ENCODE peak calls at places on chromosomes 2 and 18, in four cellular contexts. E is prostate gland, N is H1, T is heart left ventricle. V is an unnamed sample.
A peak's percentile ranks its signal among the peaks of the same experiment; 100 is the strongest.

GRCh38 chr2:188122983-188123382 is 168.7 kb upstream of the GULP1 start:
- DNase-seq in E (no peak), N (no peak), T (no peak), V (no peak)

GRCh38 chr2:60534034-60534393 is 19.4 kb downstream of the BCL11A start:
- DNase-seq in E (no peak), N (peak; percentile 45), T (no peak), V (no peak)

GRCh38 chr2:46434851-46435273 is 44.5 kb upstream of the TMEM247 start:
- DNase-seq in E (no peak), N (no peak), T (no peak), V (no peak)

GRCh38 chr2:37365669-37366068 is 21.2 kb downstream of the QPCT start:
- DNase-seq in E (no peak), N (peak; percentile 8), T (no peak), V (no peak)

GRCh38 chr2:179049546-179050311 is at the start of gene CCDC141:
- DNase-seq in E (no peak), N (no peak), T (peak; percentile 57), V (no peak)

GRCh38 chr2:219368690-219369108 is 19.0 kb downstream of the DNPEP start:
- DNase-seq in E (peak; percentile 37), N (no peak), T (peak; percentile 51), V (peak; percentile 74)

GRCh38 chr2:70888389-70888924 is 47.2 kb upstream of the ATP6V1B1 start:
- DNase-seq in E (no peak), N (no peak), T (no peak), V (no peak)

GRCh38 chr18:60936101-60936500 is 397.1 kb upstream of the CDH20 start:
- DNase-seq in E (no peak), N (no peak), T (no peak), V (no peak)

GRCh38 chr2:5777089-5777488 is 84.9 kb downstream of the SOX11 start:
- DNase-seq in E (peak; percentile 12), N (no peak), T (no peak), V (peak; percentile 59)

GRCh38 chr2:165634282-165634681 is 159.8 kb downstream of the GALNT3 start:
- DNase-seq in E (no peak), N (no peak), T (no peak), V (no peak)

GRCh38 chr18:58363767-58364540 is 264.9 kb downstream of the ALPK2 start:
- DNase-seq in E (no peak), N (no peak), T (no peak), V (no peak)

GRCh38 chr2:42438685-42439084 is 55.1 kb downstream of the KCNG3 start:
- DNase-seq in E (no peak), N (no peak), T (no peak), V (no peak)

GRCh38 chr18:12013186-12013916 is 32.0 kb downstream of the IMPA2 start:
- DNase-seq in E (no peak), N (no peak), T (no peak), V (no peak)

DNA sequence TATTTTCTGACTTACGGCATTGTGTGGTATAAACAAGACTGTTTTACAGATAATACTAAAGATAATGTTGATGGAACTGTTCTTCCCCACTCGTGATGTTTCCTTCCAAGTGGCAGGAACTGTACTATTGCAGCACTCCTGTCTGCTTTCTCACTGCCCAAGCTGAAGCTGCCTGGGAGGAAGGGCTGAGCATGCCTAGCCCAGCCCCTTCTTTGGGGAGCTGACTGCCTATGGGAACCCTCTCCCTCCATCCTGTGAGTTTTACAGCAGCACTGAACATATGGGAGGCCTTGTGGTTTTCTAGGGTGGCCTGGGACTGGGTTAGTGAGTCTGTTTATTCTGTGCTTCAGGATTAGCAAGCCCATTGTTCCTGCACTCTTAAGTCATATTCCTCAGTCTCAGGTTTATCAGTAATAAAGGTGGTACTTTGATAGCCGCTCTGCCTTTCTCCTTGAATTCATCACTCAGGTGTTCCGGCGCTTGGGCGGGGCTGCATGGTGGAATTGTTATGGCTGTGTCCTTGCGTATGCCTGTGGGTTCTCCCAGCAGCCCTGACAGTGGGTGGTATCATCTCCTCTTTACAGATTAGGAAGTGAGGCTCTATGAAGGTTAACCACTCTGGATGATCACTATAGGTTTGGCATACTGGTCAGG is 379.7 kb downstream of the PTPRM start:
- DNase-seq in E (no peak), N (no peak), T (no peak), V (no peak)
- H3K4me3 ChIP-seq in E (no peak overlapping the region), N (no peak overlapping the region), T (peak overlapping the region; percentile 10), V (no peak overlapping the region)

GRCh38 chr2:53422979-53423378 is 344.6 kb upstream of the CHAC2 start:
- DNase-seq in E (peak; percentile 15), N (peak; percentile 59), T (no peak), V (no peak)
- TF ChIP-seq CTCF in E (peak; percentile 37), N (peak; percentile 80), T (peak; percentile 28), V (no peak)

GRCh38 chr2:128735296-128735960 is 416.8 kb upstream of the HS6ST1 start:
- DNase-seq in E (no peak), N (no peak), T (no peak), V (no peak)

GRCh38 chr2:128734521-128735295 is 416.0 kb upstream of the HS6ST1 start:
- DNase-seq in E (no peak), N (peak; percentile 67), T (no peak), V (no peak)

GRCh38 chr2:128731994-128732650 is 413.5 kb upstream of the HS6ST1 start:
- DNase-seq in E (no peak), N (no peak), T (no peak), V (no peak)

GRCh38 chr2:128733450-128733849 is 414.8 kb upstream of the HS6ST1 start:
- DNase-seq in E (no peak), N (no peak), T (no peak), V (no peak)

GRCh38 chr2:128732976-128733431 is 414.3 kb upstream of the HS6ST1 start:
- DNase-seq in E (no peak), N (no peak), T (no peak), V (no peak)
- TF ChIP-seq POLR2A in E (no peak), N (no peak), T (no peak), V (no peak)

GRCh38 chr2:217930783-217931563 is 71.8 kb downstream of the TNS1 start:
- DNase-seq in E (no peak), N (no peak), T (no peak), V (no peak)

GRCh38 chr2:217931846-217932560 is 70.8 kb downstream of the TNS1 start:
- DNase-seq in E (no peak), N (no peak), T (no peak), V (no peak)

GRCh38 chr2:217933326-217933993 is 69.3 kb downstream of the TNS1 start:
- DNase-seq in E (no peak), N (no peak), T (peak; percentile 42), V (no peak)

GRCh38 chr2:217934321-217935131 is 68.3 kb downstream of the TNS1 start:
- DNase-seq in E (no peak), N (no peak), T (peak; percentile 67), V (no peak)

DNA sequence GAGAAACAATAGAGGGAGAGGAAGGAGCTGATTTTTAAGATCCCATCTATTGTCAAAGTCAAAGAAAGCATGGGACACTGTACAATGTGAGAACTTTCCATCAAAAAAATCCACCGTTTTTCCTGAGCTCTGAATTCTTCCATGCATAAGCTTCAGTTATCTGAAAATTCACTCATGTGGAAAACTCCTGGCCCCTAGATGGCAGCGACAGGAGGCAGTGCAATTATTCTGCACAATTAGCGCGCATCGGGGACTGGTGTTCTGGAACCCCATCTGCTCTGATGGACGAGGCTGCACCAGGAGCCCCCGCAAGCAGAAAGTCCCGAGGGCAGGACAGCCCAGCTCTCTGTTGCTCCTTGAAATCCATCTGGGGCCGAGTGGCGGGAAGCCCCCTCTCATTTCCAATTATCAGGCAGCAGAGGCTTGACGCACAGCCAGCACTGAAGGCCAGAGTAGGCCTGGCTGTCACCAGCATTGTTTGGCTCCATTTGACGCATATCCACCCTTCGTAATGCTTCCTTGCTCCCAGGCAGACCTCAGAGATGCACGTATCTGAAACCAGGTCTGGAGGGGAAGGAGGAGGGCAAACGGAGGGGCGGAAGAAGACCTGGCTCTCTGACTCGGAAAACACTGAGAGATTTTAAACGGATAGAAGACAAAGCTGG is 70.0 kb downstream of the TNS1 start:
- DNase-seq in E (no peak), N (no peak), T (peak; percentile 71), V (no peak)
- H3K4me3 ChIP-seq in E (no peak overlapping the region), N (no peak overlapping the region), T (peak overlapping the region; percentile 25), V (peak overlapping the region; percentile 5)

GRCh38 chr18:35049111-35050003 is 8.1 kb downstream of the MAPRE2 start:
- DNase-seq in E (no peak), N (no peak), T (no peak), V (no peak)
- TF ChIP-seq CTCF in E (no peak), N (no peak), T (no peak), V (no peak)

DNA sequence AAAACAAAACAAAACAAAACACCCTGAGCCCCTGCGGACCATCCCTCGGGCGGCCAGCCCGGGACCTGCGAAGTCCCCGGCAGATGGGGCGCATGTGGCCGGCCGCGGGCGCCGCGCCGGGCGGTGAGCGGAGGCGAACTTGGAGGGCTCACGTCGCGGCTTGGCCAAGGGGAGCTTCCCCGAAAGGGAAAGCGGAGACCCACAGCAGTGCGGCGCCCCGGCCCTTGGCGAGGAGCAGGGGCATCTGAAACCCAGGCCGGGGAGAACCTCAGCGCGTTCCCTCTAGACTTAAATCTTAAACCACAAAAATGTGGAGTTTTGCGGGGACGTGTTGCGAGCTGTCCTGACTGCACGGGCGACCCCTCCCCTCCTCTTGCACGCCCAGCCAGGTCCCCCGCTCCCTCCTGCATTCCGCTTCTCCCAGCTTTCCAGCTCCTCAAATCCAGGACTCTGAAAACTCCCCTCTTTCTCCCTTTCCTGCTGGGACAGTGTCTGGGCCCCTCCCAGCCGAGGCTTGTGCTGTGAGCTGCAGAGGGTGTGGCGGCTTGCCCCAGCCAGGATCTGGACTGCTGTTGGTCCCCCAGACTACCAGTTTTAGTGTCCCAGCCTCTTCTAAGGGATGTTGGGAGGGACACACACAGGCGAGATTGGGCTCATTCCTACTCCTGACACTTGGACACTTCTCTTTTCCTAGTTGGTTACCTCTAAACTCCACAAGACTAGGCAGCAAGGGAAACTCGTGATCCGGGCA is 1.3 kb downstream of the FMNL2 start:
- DNase-seq in E (peak; percentile 41), N (peak; percentile 73), T (peak; percentile 48), V (no peak)
- TF ChIP-seq POLR2A in E (no peak), N (no peak), T (no peak), V (no peak)

GRCh38 chr2:207157727-207158126 is 8.0 kb downstream of the KLF7 start:
- DNase-seq in E (no peak), N (no peak), T (no peak), V (no peak)
- H3K4me3 ChIP-seq in E (no peak overlapping the region), N (no peak overlapping the region), T (no peak overlapping the region), V (no peak overlapping the region)

GRCh38 chr2:176830362-176830761 is 382.2 kb upstream of the HNRNPA3 start:
- DNase-seq in E (no peak), N (no peak), T (no peak), V (no peak)
- TF ChIP-seq CTCF in E (no peak), N (peak; percentile 53), T (no peak), V (no peak)

GRCh38 chr18:34767601-34768027 is 57.5 kb downstream of the DTNA start:
- DNase-seq in E (no peak), N (no peak), T (no peak), V (no peak)
- TF ChIP-seq POLR2A in E (no peak), N (no peak), T (no peak), V (no peak)